ENCODE peak calls at places on chromosomes 16 and 17, in ten cellular contexts. O is H9; I is A549; Q is heart left ventricle; D is WTC11; K is type B pancreatic cell; G is endothelial cell; X is AG10803; B is ovary; P is CD4-positive, alpha-beta T cell. H is an unnamed sample.

GRCh38 chr17:744937-745336 is 7.1 kb downstream of the GEMIN4 start:
- DNase-seq in O (no peak), I (no peak), Q (no peak), D (no peak), K (no peak), G (no peak), X (no peak), B (no peak), P (no peak), H (no peak)

GRCh38 chr16:69814561-69814960 is 52.4 kb downstream of the WWP2 start:
- DNase-seq in O (no peak), I (no peak), Q (no peak), D (no peak), K (no peak), G (no peak), X (no peak), B (no peak), P (no peak), H (no peak)

GRCh38 chr16:66399930-66400329 is 27.2 kb upstream of the BEAN1 start:
- DNase-seq in O (no peak), I (no peak), Q (peak), D (no peak), K (peak), G (no peak), X (no peak), B (no peak), P (no peak), H (no peak)

GRCh38 chr17:12342609-12343248 is 322.1 kb downstream of the MAP2K4 start:
- DNase-seq in O (peak), I (peak), Q (no peak), D (peak), K (no peak), G (peak), X (no peak), B (no peak), P (no peak), H (peak)

GRCh38 chr16:81571592-81572230 is 127.1 kb downstream of the CMIP start:
- DNase-seq in O (no peak), I (no peak), Q (no peak), D (no peak), K (no peak), G (no peak), X (no peak), B (no peak), P (no peak), H (no peak)

GRCh38 chr17:7405413-7405881 is 1.6 kb upstream of the TMEM256 start:
- DNase-seq in O (no peak), I (no peak), Q (no peak), D (no peak), K (no peak), G (no peak), X (no peak), B (peak), P (no peak), H (no peak)

GRCh38 chr17:51764387-51764971 is 394.0 kb downstream of the CA10 start:
- DNase-seq in O (peak), I (peak), Q (no peak), D (peak), K (no peak), G (peak), X (peak), B (peak), P (peak), H (peak)

GRCh38 chr17:74332763-74333220 is 6.8 kb downstream of the KIF19 start:
- DNase-seq in O (no peak), I (no peak), Q (no peak), D (no peak), K (no peak), G (no peak), X (no peak), B (no peak), P (no peak), H (no peak)

GRCh38 chr16:1407749-1408148 is 6.8 kb downstream of the UNKL start:
- DNase-seq in O (no peak), I (no peak), Q (peak), D (no peak), K (no peak), G (no peak), X (peak), B (no peak), P (no peak), H (no peak)

GRCh38 chr17:76026714-76027158 is 370 bp downstream of the EVPL start:
- DNase-seq in O (peak), I (peak), Q (no peak), D (no peak), K (no peak), G (no peak), X (no peak), B (no peak), P (no peak), H (no peak)

GRCh38 chr16:23146877-23147601 is 2.2 kb downstream of the USP31 start:
- DNase-seq in O (no peak), I (no peak), Q (no peak), D (no peak), K (no peak), G (no peak), X (no peak), B (peak), P (no peak), H (no peak)

GRCh38 chr16:74666010-74666421 is 661 bp downstream of the RFWD3 start:
- DNase-seq in O (no peak), I (no peak), Q (no peak), D (no peak), K (no peak), G (no peak), X (no peak), B (no peak), P (no peak), H (no peak)

GRCh38 chr16:1152651-1153259 is at the start of gene CACNA1H:
- DNase-seq in O (peak), I (no peak), Q (no peak), D (peak), K (no peak), G (peak), X (no peak), B (peak), P (peak), H (no peak)

GRCh38 chr16:24758373-24758772 is 28.9 kb downstream of the TNRC6A start:
- DNase-seq in O (no peak), I (no peak), Q (no peak), D (no peak), K (no peak), G (no peak), X (no peak), B (no peak), P (no peak), H (no peak)

GRCh38 chr17:63039899-63040602 is 74.0 kb downstream of the TANC2 start:
- DNase-seq in O (no peak), I (peak), Q (no peak), D (no peak), K (no peak), G (no peak), X (peak), B (no peak), P (no peak), H (no peak)

GRCh38 chr17:79123988-79124387 is 49.4 kb downstream of the ENGASE start:
- DNase-seq in O (no peak), I (no peak), Q (no peak), D (no peak), K (no peak), G (no peak), X (no peak), B (no peak), P (no peak), H (no peak)

GRCh38 chr17:13002761-13003453 is 14.9 kb downstream of the ELAC2 start:
- DNase-seq in O (peak), I (peak), Q (peak), D (peak), K (peak), G (peak), X (peak), B (peak), P (peak), H (peak)

GRCh38 chr16:49620158-49620867 is 235.6 kb downstream of the ZNF423 start:
- DNase-seq in O (peak), I (peak), Q (peak), D (no peak), K (peak), G (no peak), X (peak), B (peak), P (no peak), H (no peak)

GRCh38 chr17:63966646-63967265 is 6.0 kb downstream of the SCN4A start:
- DNase-seq in O (no peak), I (no peak), Q (no peak), D (no peak), K (no peak), G (no peak), X (no peak), B (no peak), P (peak), H (peak)

GRCh38 chr16:7315813-7316212 is 16.8 kb upstream of the RBFOX1 start:
- DNase-seq in O (no peak), I (no peak), Q (no peak), D (no peak), K (no peak), G (no peak), X (no peak), B (no peak), P (no peak), H (no peak)

GRCh38 chr17:2433696-2434095 is 32.8 kb upstream of the MNT start:
- DNase-seq in O (no peak), I (no peak), Q (no peak), D (no peak), K (no peak), G (no peak), X (no peak), B (no peak), P (no peak), H (no peak)

GRCh38 chr16:13453325-13453724 is 466.6 kb upstream of the ERCC4 start:
- DNase-seq in O (no peak), I (no peak), Q (no peak), D (no peak), K (no peak), G (no peak), X (peak), B (no peak), P (no peak), H (no peak)

GRCh38 chr16:2081685-2082084 is 33.9 kb downstream of the TSC2 start:
- DNase-seq in O (no peak), I (no peak), Q (peak), D (no peak), K (no peak), G (no peak), X (no peak), B (no peak), P (no peak), H (no peak)

GRCh38 chr17:81706757-81707624 is 3.8 kb downstream of the MRPL12 start:
- DNase-seq in O (peak), I (no peak), Q (no peak), D (peak), K (no peak), G (no peak), X (no peak), B (peak), P (no peak), H (no peak)
- TF ChIP-seq CTCF in O (no peak), I (no peak), Q (no peak), D (no peak), K (peak), G (no peak), X (no peak), B (no peak), P (no peak), H (no peak)

GRCh38 chr16:27760845-27761176 is 210.9 kb downstream of the KATNIP start:
- DNase-seq in O (no peak), I (no peak), Q (no peak), D (no peak), K (no peak), G (no peak), X (no peak), B (no peak), P (no peak), H (no peak)

GRCh38 chr16:27759301-27759871 is 209.4 kb downstream of the KATNIP start:
- DNase-seq in O (no peak), I (no peak), Q (no peak), D (no peak), K (no peak), G (no peak), X (peak), B (no peak), P (no peak), H (no peak)

GRCh38 chr16:27756206-27756970 is 206.4 kb downstream of the KATNIP start:
- DNase-seq in O (no peak), I (no peak), Q (no peak), D (no peak), K (no peak), G (no peak), X (no peak), B (no peak), P (no peak), H (no peak)

GRCh38 chr16:27759947-27760844 is 210.3 kb downstream of the KATNIP start:
- DNase-seq in O (no peak), I (no peak), Q (no peak), D (no peak), K (no peak), G (no peak), X (no peak), B (no peak), P (no peak), H (peak)

GRCh38 chr16:27758544-27758943 is 208.6 kb downstream of the KATNIP start:
- DNase-seq in O (no peak), I (no peak), Q (no peak), D (no peak), K (no peak), G (no peak), X (no peak), B (no peak), P (no peak), H (no peak)
- TF ChIP-seq CTCF in O (no peak), I (no peak), Q (no peak), D (no peak), K (no peak), G (no peak), X (no peak), B (no peak), P (no peak), H (no peak)

GRCh38 chr16:20202747-20203146 is 124.6 kb downstream of the GP2 start:
- DNase-seq in O (no peak), I (no peak), Q (no peak), D (no peak), K (no peak), G (no peak), X (no peak), B (no peak), P (no peak), H (no peak)
- TF ChIP-seq CTCF in O (no peak), I (no peak), Q (no peak), D (no peak), K (no peak), G (no peak), X (no peak), B (no peak), P (no peak), H (no peak)

DNA sequence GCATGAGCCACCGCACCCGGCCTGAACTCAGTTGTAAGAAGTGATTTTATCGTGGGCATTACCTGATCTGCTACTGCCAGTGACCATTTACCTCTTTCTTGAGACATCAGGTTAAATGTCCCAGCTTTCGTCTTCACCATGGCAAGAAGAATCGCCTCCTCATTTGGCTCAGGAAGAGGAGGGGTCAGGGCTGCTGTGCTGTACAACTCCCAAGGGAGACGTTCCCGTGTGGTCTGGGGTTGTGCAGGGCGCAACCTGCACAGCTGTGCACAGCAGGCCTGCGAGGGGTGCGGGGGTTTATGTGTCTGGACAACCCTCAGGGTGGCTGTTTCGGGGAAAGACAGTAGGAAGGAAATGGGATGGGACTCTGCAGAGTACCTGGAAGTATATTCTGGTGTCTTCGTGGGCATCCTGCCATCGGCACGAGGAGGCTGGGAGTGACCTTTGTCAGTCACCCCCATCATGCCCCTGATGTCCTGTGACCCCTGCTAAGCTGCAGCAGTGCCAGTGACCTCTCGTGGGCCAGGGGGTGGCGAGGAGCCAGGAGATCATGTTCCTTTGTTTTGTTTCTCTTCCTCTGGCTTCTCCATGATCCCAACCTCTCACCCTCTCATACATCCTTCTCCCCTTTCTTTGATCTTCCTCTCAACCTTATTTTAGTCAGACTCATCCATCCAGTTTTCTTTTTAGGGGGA is 27.3 kb downstream of the CIBAR2 start:
- DNase-seq in O (no peak), I (no peak), Q (no peak), D (no peak), K (no peak), G (no peak), X (no peak), B (no peak), P (no peak), H (no peak)
- TF ChIP-seq CTCF in O (no peak), I (no peak), Q (no peak), D (no peak), K (no peak), G (no peak), X (no peak), B (no peak), P (no peak), H (no peak)

GRCh38 chr17:77926967-77927366 is 31.5 kb upstream of the TNRC6C start:
- DNase-seq in O (no peak), I (no peak), Q (no peak), D (no peak), K (no peak), G (no peak), X (no peak), B (no peak), P (no peak), H (no peak)
- TF ChIP-seq CTCF in O (no peak), I (no peak), Q (no peak), D (no peak), K (no peak), G (no peak), X (no peak), B (no peak), P (no peak), H (no peak)

DNA sequence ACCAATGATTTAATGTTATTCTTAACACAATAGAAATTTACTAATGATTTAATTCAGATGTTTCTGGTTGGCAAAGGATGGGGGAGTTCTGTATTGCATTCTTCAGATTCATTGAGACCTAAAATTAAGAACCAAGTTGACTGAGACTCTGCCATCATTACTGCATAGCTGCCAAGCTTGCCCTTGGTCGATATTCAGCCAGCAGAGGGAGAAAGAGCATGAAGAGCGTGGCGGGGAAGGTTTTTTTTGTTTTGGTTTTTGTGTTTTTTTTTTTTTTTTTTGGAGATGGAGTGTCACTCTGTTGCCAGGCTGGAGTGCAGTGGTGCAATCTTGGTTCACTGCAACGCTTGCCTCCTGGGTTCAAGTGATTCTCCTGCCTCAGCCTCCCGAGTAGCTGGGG is 659.4 kb upstream of the EEF2KMT start:
- DNase-seq in O (no peak), I (no peak), Q (no peak), D (no peak), K (no peak), G (peak), X (no peak), B (no peak), P (no peak), H (no peak)
- TF ChIP-seq CTCF in O (peak), I (no peak), Q (no peak), D (no peak), K (peak), G (no peak), X (no peak), B (no peak), P (no peak), H (no peak)

DNA sequence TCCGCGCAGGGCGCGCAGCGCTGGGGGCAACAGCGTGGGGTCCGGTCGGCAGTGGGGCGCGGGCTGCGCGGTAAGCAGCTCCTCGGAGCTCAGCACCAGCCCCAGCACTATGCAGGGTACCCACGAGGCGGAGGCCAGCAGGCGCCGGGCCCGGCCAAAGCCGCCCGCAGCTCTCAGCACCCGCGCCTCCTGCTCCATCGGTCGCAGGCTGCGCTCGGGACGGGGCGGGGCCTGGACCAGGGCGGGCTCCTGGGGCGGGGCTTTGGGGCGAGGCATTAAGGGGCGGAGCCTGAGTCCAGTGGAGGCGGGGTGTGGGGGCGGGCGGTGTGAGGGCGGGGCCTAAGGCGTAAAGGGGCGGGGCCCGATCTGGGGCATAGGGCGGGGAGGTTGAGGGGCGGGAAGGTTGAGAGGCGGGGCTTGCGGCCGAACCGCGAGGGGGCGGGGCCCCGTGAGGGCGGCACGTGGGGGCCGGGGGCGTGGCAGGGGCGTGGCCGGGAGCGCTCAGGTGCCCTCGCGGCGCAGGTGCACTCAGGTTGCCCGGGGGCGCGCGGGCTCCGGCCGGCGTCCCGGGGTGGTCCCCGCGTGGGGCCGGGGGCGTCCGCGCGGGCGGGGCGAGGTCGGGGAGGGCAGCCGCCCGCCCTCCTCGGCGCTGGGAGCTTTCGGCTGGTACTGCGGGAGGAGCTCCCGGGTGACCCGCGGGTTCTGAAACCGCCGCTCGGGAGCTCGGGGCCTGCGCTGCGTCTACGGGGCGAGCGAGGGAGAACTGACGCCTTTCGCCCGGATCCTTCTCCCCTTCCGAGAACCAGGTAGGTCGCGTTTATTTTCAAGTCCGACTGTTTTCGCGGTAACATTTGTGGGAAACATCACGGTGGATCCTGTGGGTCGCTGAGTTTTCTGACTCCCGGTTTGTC is 1.4 kb upstream of the SLC22A31 start:
- DNase-seq in O (peak), I (peak), Q (peak), D (peak), K (peak), G (peak), X (peak), B (peak), P (peak), H (peak)
- TF ChIP-seq CTCF in O (no peak), I (no peak), Q (no peak), D (no peak), K (no peak), G (no peak), X (no peak), B (no peak), P (no peak), H (no peak)

H was measured in GM10248.